ENCODE peak calls at places on chromosomes 13 and 19, in eight cellular contexts. N is fibroblast of lung, A is astrocyte of the cerebellum, L is WTC11, E is endothelial cell, T is cardiac muscle cell, O is OCI-LY7, S is HFFc6. G is an unnamed sample.

GRCh38 chr19:16441661-16442071 is 30.1 kb downstream of the EPS15L1 start:
- DNase-seq in N (no peak), O (peak; percentile 71), A (no peak), L (peak; percentile 79), T (peak; percentile 65), S (no peak), E (peak; percentile 68), G (peak; percentile 79)

GRCh38 chr13:37640499-37640898 is 41.9 kb upstream of the POSTN start:
- DNase-seq in E (peak; percentile 14), T (peak; percentile 46), S (peak; percentile 74), O (peak; percentile 18), N (peak; percentile 78), A (peak; percentile 59), L (peak; percentile 12), G (no peak)

GRCh38 chr13:39603424-39603947 is 493 bp upstream of the LHFPL6 start:
- DNase-seq in O (no peak), S (peak; percentile 28), N (peak; percentile 34), E (peak; percentile 20), T (peak; percentile 48), L (peak; percentile 26), A (no peak), G (no peak)

GRCh38 chr13:79943633-79944032 is 397.3 kb downstream of the SPRY2 start:
- DNase-seq in N (no peak), S (no peak), O (no peak), A (no peak), L (no peak), E (no peak), T (no peak), G (no peak)

GRCh38 chr13:29160862-29161261 is 340.7 kb downstream of the MTUS2 start:
- DNase-seq in E (no peak), O (no peak), N (no peak), L (no peak), A (no peak), T (no peak), S (no peak), G (no peak)

GRCh38 chr13:110506859-110507566 is 54.5 kb downstream of the RAB20 start:
- DNase-seq in N (peak; percentile 23), T (peak; percentile 89), L (no peak), E (no peak), O (no peak), A (no peak), S (no peak), G (no peak)

GRCh38 chr19:53906211-53907192 is 2.6 kb upstream of the CACNG7 start:
- DNase-seq in O (peak; percentile 33), E (peak; percentile 64), T (peak; percentile 41), A (no peak), S (no peak), L (peak; percentile 89), N (no peak), G (peak; percentile 81)

GRCh38 chr19:53037101-53038097 is 7.1 kb upstream of the ERVV-2 start:
- DNase-seq in T (peak; percentile 73), S (no peak), N (peak; percentile 60), L (peak; percentile 76), E (peak; percentile 75), O (no peak), A (no peak), G (peak; percentile 76)

DNA sequence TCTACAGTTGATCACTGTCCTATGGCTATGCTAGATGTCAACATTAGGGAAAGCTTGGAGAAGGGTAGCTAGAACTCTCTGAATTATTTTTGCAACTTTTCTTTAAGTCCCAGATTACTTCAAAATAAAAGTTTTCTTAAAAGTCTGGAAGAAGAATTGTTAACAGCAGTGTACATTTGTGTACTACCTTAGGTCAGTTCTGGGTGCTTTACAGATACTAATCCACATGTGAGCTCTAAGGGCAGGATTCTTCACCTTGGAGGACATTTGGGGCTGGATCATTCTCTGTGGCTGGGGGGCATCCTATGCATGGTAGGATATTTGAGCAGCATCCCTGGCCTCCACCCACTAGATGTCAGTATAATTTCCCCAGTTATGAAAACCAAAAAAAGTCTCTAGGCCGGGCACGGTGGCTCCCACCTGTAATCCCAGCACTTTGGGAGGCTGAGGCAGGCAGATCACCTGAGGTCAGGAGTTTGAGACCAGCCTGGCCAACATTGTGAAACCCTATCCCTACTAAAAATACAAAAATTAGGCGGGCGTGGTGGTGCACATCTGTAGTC is 2.8 kb downstream of the BRME1 start:
- DNase-seq in S (no peak), N (no peak), L (no peak), O (peak; percentile 51), E (no peak), T (no peak), A (no peak), G (no peak)
- TF ChIP-seq CTCF in S (peak; percentile 62), N (peak; percentile 37), L (no peak), O (peak; percentile 79), E (no peak), T (peak; percentile 38), A (peak; percentile 28), G (no peak)

GRCh38 chr19:8324186-8325050 is 3.1 kb downstream of the RPS28 start:
- DNase-seq in A (no peak), E (no peak), T (no peak), S (no peak), O (peak; percentile 16), N (no peak), L (no peak), G (no peak)
- TF ChIP-seq CTCF in A (no peak), E (no peak), T (no peak), S (peak; percentile 29), O (peak; percentile 17), N (no peak), L (no peak), G (no peak)

GRCh38 chr13:48806522-48806921 is 152.8 kb downstream of the CYSLTR2 start:
- DNase-seq in E (no peak), S (peak; percentile 8), A (no peak), T (no peak), N (peak; percentile 36), L (no peak), O (no peak), G (no peak)
- TF ChIP-seq CTCF in E (no peak), S (no peak), A (no peak), T (no peak), N (no peak), L (no peak), O (no peak), G (no peak)

GRCh38 chr19:33954686-33955085 is 158.0 kb downstream of the KCTD15 start:
- DNase-seq in S (no peak), A (no peak), L (no peak), N (no peak), T (no peak), O (no peak), E (no peak), G (no peak)

GRCh38 chr19:33953023-33953422 is 156.4 kb downstream of the KCTD15 start:
- DNase-seq in N (no peak), E (no peak), S (no peak), L (no peak), T (peak; percentile 35), O (no peak), A (no peak), G (no peak)

GRCh38 chr19:33956941-33957340 is 160.3 kb downstream of the KCTD15 start:
- DNase-seq in T (no peak), N (no peak), A (no peak), S (no peak), E (no peak), O (no peak), L (no peak), G (no peak)

GRCh38 chr19:33950141-33950805 is 153.6 kb downstream of the KCTD15 start:
- DNase-seq in N (no peak), E (no peak), L (no peak), A (no peak), S (no peak), T (peak; percentile 15), O (no peak), G (no peak)

DNA sequence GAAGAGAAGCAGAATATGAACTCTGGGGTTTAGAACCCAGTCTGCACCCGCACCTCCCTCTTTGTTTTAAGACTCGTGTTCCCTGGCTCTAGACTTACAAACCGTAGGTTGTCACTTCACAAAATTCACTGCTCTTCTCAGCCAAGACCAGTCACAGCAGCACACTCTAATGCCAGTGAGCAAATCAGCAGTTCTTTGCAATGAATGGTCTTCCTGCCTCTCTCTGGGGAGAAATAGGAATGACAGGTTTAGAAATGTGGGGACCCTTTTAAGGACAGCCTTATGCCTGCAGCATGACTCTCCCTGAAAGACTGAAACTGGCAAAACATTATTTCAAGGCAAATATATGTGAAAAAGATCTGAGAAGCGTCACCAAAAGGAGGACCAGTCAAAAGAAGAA is 156.9 kb downstream of the KCTD15 start:
- DNase-seq in S (no peak), A (no peak), E (no peak), T (no peak), N (no peak), O (no peak), L (no peak), G (no peak)
- TF ChIP-seq CTCF in S (no peak), A (no peak), E (no peak), T (no peak), N (no peak), O (no peak), L (no peak), G (no peak)

GRCh38 chr19:17835182-17836006 is 12.4 kb downstream of the JAK3 start:
- DNase-seq in O (no peak), A (no peak), S (no peak), N (no peak), T (no peak), L (no peak), E (no peak), G (no peak)

GRCh38 chr19:17836530-17836929 is 11.3 kb downstream of the JAK3 start:
- DNase-seq in L (no peak), E (no peak), N (no peak), A (no peak), T (no peak), S (no peak), O (no peak), G (no peak)

GRCh38 chr19:17832443-17833208 is 11.3 kb upstream of the INSL3 start:
- DNase-seq in E (no peak), L (no peak), N (no peak), A (no peak), O (no peak), T (no peak), S (no peak), G (no peak)

GRCh38 chr19:17831419-17831888 is 10.1 kb upstream of the INSL3 start:
- DNase-seq in N (no peak), E (no peak), T (no peak), O (no peak), S (no peak), A (no peak), L (peak; percentile 32), G (no peak)

DNA sequence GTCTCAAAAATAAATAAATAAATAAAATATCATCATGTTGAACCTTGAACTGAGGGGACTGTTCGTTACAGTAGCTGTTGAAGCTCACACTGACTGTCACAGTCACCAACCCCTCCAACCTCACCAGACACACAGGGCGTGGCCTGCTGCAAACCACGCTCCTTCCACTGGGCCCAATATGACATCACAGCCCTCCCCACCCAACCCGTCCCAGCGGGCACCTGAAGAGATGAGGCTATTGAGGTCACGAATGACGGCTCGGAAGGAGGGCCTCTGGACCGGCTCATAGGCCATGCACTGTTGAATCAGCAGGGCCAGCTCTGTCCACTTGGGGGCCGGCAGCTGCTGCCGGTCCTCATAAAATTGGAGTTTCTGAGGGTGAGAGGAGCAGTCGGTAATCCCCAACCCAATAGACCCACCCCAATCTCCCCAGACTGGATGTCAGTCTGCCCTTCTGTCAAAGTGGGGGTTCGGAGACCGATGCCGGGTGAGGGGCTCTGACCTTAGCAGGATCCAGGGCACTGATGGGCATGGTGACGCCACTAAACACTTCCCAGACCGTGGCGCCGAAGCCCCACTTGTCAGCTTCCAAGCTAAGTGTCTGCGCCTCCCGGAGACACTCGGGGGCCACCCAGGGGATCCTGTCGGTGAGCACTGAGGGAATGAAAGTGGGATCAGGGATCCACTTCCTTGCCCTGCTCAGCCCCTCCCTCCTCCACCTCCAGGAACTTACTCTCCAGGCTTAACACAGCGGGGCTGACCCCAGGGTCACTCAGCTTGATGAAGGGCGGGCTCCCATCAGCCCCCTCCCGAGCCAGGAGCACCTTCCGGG is 13.2 kb downstream of the JAK3 start:
- DNase-seq in N (no peak), L (peak; percentile 52), E (no peak), A (no peak), S (no peak), O (no peak), T (no peak), G (no peak)
- TF ChIP-seq CTCF in N (peak; percentile 13), L (no peak), E (no peak), A (peak; percentile 13), S (peak; percentile 40), O (no peak), T (no peak), G (no peak)